ENCODE peak calls at places on chromosome 18, in seven cellular contexts. O is K562, M is spleen, F is endothelial cell of umbilical vein, Z is pancreas, E is Panc1, G is neural progenitor cell. Y is an unnamed sample.

GRCh38 chr18:42183746-42184145 is 228.7 kb downstream of the PIK3C3 start:
- DNase-seq in O (no peak), M (no peak), F (no peak), Z (no peak), E (no peak), G (no peak), Y (no peak)

GRCh38 chr18:26159353-26159752 is 25.7 kb downstream of the PSMA8 start:
- DNase-seq in O (peak; percentile 6), M (no peak), F (peak; percentile 6), Z (no peak), E (no peak), G (no peak), Y (no peak)

GRCh38 chr18:21363411-21363810 is 121.4 kb downstream of the GREB1L start:
- DNase-seq in O (peak; percentile 3), M (no peak), F (no peak), Z (no peak), E (no peak), G (peak; percentile 42), Y (no peak)

GRCh38 chr18:35458677-35459441 is 38.9 kb downstream of the INO80C start:
- DNase-seq in O (peak; percentile 94), M (peak; percentile 86), F (peak; percentile 98), Z (peak; percentile 18), E (peak; percentile 39), G (no peak), Y (peak; percentile 82)

GRCh38 chr18:22559414-22560282 is 141.9 kb upstream of the CTAGE1 start:
- DNase-seq in O (peak; percentile 85), M (peak; percentile 81), F (peak; percentile 84), Z (peak; percentile 52), E (no peak), G (peak; percentile 79), Y (no peak)

GRCh38 chr18:11859903-11860407 is 8.7 kb downstream of the CHMP1B start:
- DNase-seq in O (peak; percentile 64), M (peak; percentile 10), F (peak; percentile 62), Z (no peak), E (no peak), G (no peak), Y (no peak)

GRCh38 chr18:58805482-58806187 is 59.0 kb upstream of the ZNF532 start:
- DNase-seq in O (no peak), M (no peak), F (no peak), Z (no peak), E (no peak), G (peak; percentile 72), Y (no peak)

GRCh38 chr18:41593276-41593675 is 361.8 kb upstream of the PIK3C3 start:
- DNase-seq in O (no peak), M (no peak), F (no peak), Z (no peak), E (no peak), G (no peak), Y (no peak)

GRCh38 chr18:28063181-28063790 is 113.6 kb downstream of the CDH2 start:
- DNase-seq in O (no peak), M (no peak), F (peak; percentile 30), Z (no peak), E (no peak), G (no peak), Y (no peak)

GRCh38 chr18:25503567-25504081 is 151.7 kb upstream of the ZNF521 start:
- DNase-seq in O (peak; percentile 33), M (no peak), F (peak; percentile 85), Z (peak; percentile 22), E (no peak), G (peak; percentile 57), Y (peak; percentile 84)

GRCh38 chr18:31325051-31325450 is 7.1 kb downstream of the DSG1 start:
- DNase-seq in O (no peak), M (no peak), F (peak; percentile 78), Z (no peak), E (peak; percentile 4), G (no peak), Y (no peak)

GRCh38 chr18:30987479-30988241 is 54.9 kb downstream of the DSC3 start:
- DNase-seq in O (peak; percentile 88), M (no peak), F (no peak), Z (no peak), E (no peak), G (no peak), Y (no peak)

GRCh38 chr18:63198868-63199742 is 120.5 kb downstream of the BCL2 start:
- DNase-seq in O (no peak), M (no peak), F (no peak), Z (no peak), E (no peak), G (no peak), Y (no peak)

GRCh38 chr18:21604711-21605110 is 4.2 kb upstream of the ESCO1 start:
- DNase-seq in O (peak; percentile 18), M (no peak), F (no peak), Z (no peak), E (no peak), G (no peak), Y (no peak)

GRCh38 chr18:76426738-76427305 is 68.2 kb downstream of the ZNF516 start:
- DNase-seq in O (peak; percentile 28), M (peak; percentile 76), F (no peak), Z (no peak), E (no peak), G (peak; percentile 70), Y (no peak)

GRCh38 chr18:73577365-73577764 is 570.3 kb downstream of the FBXO15 start:
- DNase-seq in O (no peak), M (no peak), F (no peak), Z (no peak), E (no peak), G (no peak), Y (no peak)

GRCh38 chr18:64322189-64322588 is 173.3 kb upstream of the LINC00305 start:
- DNase-seq in O (no peak), M (no peak), F (no peak), Z (no peak), E (no peak), G (no peak), Y (no peak)

GRCh38 chr18:59569321-59569720 is 127.9 kb downstream of the CCBE1 start:
- DNase-seq in O (no peak), M (no peak), F (peak; percentile 9), Z (no peak), E (no peak), G (no peak), Y (no peak)

DNA sequence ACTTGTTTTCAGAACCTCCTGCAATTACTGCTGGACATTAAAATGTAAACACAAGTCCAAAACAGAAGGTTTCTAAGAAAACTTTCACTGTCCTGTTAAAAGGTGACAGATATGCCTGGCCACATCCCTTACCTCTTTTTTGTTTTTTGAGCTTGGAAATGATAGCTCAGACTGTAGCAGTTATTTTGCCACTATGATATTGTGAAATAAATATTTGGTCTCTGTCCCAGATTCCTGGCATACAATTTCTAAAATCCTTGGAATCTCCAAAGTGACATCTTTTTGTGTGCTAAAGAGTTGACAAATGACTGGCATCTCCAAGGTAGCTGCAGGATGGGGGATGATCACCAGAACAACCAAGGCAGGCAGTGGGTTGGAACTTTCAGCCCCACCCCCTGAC is 16.8 kb downstream of the TPGS2 start:
- DNase-seq in O (no peak), M (no peak), F (no peak), Z (no peak), E (no peak), G (no peak), Y (no peak)
- H3K27ac ChIP-seq in O (no peak overlapping the region), M (no peak overlapping the region), F (no peak overlapping the region), Z (no peak overlapping the region), E (no peak overlapping the region), G (no peak overlapping the region), Y (no peak overlapping the region)

GRCh38 chr18:9851511-9851910 is 34.3 kb upstream of the TXNDC2 start:
- DNase-seq in O (no peak), M (peak; percentile 81), F (no peak), Z (no peak), E (no peak), G (no peak), Y (no peak)

GRCh38 chr18:9848170-9848854 is 37.5 kb upstream of the TXNDC2 start:
- DNase-seq in O (peak; percentile 45), M (no peak), F (no peak), Z (no peak), E (no peak), G (no peak), Y (no peak)

GRCh38 chr18:9850297-9850696 is 35.5 kb upstream of the TXNDC2 start:
- DNase-seq in O (no peak), M (no peak), F (no peak), Z (no peak), E (no peak), G (no peak), Y (no peak)

GRCh38 chr18:9852266-9853081 is 33.3 kb upstream of the TXNDC2 start:
- DNase-seq in O (no peak), M (no peak), F (no peak), Z (no peak), E (no peak), G (no peak), Y (no peak)

DNA sequence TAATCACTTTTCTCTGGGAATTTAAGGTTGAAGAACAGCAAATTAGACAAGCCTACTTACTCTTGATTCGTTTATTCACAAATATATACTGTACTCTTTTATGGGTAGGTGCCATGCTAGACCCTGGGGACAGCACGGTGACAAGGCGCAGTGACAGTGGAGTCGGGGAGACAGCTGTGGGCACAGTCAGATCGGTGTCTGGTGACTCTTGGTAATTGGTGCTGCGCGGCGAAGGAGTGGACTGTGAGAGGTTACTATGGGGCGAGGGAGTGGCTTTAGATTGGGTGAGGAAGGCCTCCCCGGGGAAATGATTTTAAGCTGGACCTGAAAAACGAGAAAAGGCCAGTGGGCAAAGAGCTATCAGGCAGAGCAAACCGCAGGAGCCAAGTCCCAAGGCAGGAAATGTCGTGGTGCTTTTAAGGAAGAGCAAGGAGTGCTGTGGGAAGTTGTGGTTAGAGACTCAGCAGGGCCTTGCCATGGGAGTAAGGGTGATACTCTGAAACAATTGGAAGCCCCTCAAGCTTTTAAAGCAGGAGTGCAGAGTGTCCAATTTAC is 36.3 kb upstream of the TXNDC2 start:
- DNase-seq in O (peak; percentile 90), M (peak; percentile 86), F (no peak), Z (no peak), E (no peak), G (peak; percentile 10), Y (no peak)
- H3K4me3 ChIP-seq in O (no peak overlapping the region), M (no peak overlapping the region), F (no peak overlapping the region), Z (no peak overlapping the region), E (no peak overlapping the region), G (no peak overlapping the region), Y (no peak overlapping the region)

GRCh38 chr18:78986018-78986481 is 6.4 kb downstream of the SALL3 start:
- DNase-seq in O (peak; percentile 14), M (no peak), F (peak; percentile 8), Z (no peak), E (peak; percentile 20), G (peak; percentile 84), Y (no peak)
- TF ChIP-seq CTCF in O (peak; percentile 53), M (no peak), F (peak; percentile 41), Z (peak; percentile 13), E (peak; percentile 93), G (peak; percentile 84), Y (no peak)

GRCh38 chr18:49444599-49444998 is 15.8 kb downstream of the DYM start:
- DNase-seq in O (no peak), M (no peak), F (no peak), Z (no peak), E (no peak), G (no peak), Y (no peak)
- H3K27ac ChIP-seq in O (no peak overlapping the region), M (no peak overlapping the region), F (no peak overlapping the region), Z (no peak overlapping the region), E (no peak overlapping the region), G (no peak overlapping the region), Y (no peak overlapping the region)

Y was measured in ascending aorta.